ENCODE peak calls at places on chromosomes 1 and 21, in seven cellular contexts. One of them, this sample, is unnamed.

GRCh38 chr1:22888320-22889075 is 84.2 kb downstream of the LACTBL1 start:
- DNase-seq in HTR-8/SVneo: no peak
- DNase-seq in EH: peak; percentile 60
- DNase-seq in germinal center: no peak
- DNase-seq in testis: no peak
- DNase-seq in IMR-90: peak; percentile 77
- DNase-seq in NCI-H2081 treated with DMSO at 0.1 percent for 48 hours: no peak
- DNase-seq in this sample: peak; percentile 17

GRCh38 chr1:156602557-156602993 is 1.3 kb upstream of the GPATCH4 start:
- DNase-seq in HTR-8/SVneo: no peak
- DNase-seq in EH: no peak
- DNase-seq in germinal center: peak; percentile 36
- DNase-seq in testis: no peak
- DNase-seq in IMR-90: no peak
- DNase-seq in NCI-H2081 treated with DMSO at 0.1 percent for 48 hours: no peak
- DNase-seq in this sample: no peak

GRCh38 chr1:233664254-233664653 is 50.3 kb downstream of the KCNK1 start:
- DNase-seq in HTR-8/SVneo: no peak
- DNase-seq in EH: no peak
- DNase-seq in germinal center: no peak
- DNase-seq in testis: no peak
- DNase-seq in IMR-90: no peak
- DNase-seq in NCI-H2081 treated with DMSO at 0.1 percent for 48 hours: no peak
- DNase-seq in this sample: no peak

GRCh38 chr1:42003433-42003832 is 84.7 kb upstream of the HIVEP3 start:
- DNase-seq in HTR-8/SVneo: peak; percentile 5
- DNase-seq in EH: no peak
- DNase-seq in germinal center: no peak
- DNase-seq in testis: no peak
- DNase-seq in IMR-90: no peak
- DNase-seq in NCI-H2081 treated with DMSO at 0.1 percent for 48 hours: no peak
- DNase-seq in this sample: no peak

GRCh38 chr1:67383999-67384638 is 46.1 kb downstream of the SERBP1 start:
- DNase-seq in HTR-8/SVneo: no peak
- DNase-seq in EH: no peak
- DNase-seq in germinal center: no peak
- DNase-seq in testis: no peak
- DNase-seq in IMR-90: no peak
- DNase-seq in NCI-H2081 treated with DMSO at 0.1 percent for 48 hours: no peak
- DNase-seq in this sample: no peak

GRCh38 chr1:95509989-95510388 is 276.0 kb downstream of the RWDD3 start:
- DNase-seq in HTR-8/SVneo: no peak
- DNase-seq in EH: no peak
- DNase-seq in germinal center: no peak
- DNase-seq in testis: no peak
- DNase-seq in IMR-90: no peak
- DNase-seq in NCI-H2081 treated with DMSO at 0.1 percent for 48 hours: no peak
- DNase-seq in this sample: no peak

GRCh38 chr1:179807691-179808485 is 64.8 kb downstream of the FAM163A start:
- DNase-seq in HTR-8/SVneo: no peak
- DNase-seq in EH: peak; percentile 86
- DNase-seq in germinal center: no peak
- DNase-seq in testis: no peak
- DNase-seq in IMR-90: peak; percentile 96
- DNase-seq in NCI-H2081 treated with DMSO at 0.1 percent for 48 hours: no peak
- DNase-seq in this sample: no peak

GRCh38 chr1:83882906-83883305 is 116.0 kb downstream of the TTLL7 start:
- DNase-seq in HTR-8/SVneo: no peak
- DNase-seq in EH: peak; percentile 36
- DNase-seq in germinal center: no peak
- DNase-seq in testis: no peak
- DNase-seq in IMR-90: peak; percentile 58
- DNase-seq in NCI-H2081 treated with DMSO at 0.1 percent for 48 hours: peak; percentile 25
- DNase-seq in this sample: peak; percentile 48

GRCh38 chr1:244137725-244138124 is 86.6 kb downstream of the ZBTB18 start:
- DNase-seq in HTR-8/SVneo: no peak
- DNase-seq in EH: peak; percentile 16
- DNase-seq in germinal center: no peak
- DNase-seq in testis: no peak
- DNase-seq in IMR-90: peak; percentile 37
- DNase-seq in NCI-H2081 treated with DMSO at 0.1 percent for 48 hours: no peak
- DNase-seq in this sample: peak; percentile 25

GRCh38 chr1:180988221-180988826 is 34.3 kb downstream of the STX6 start:
- DNase-seq in HTR-8/SVneo: no peak
- DNase-seq in EH: no peak
- DNase-seq in germinal center: no peak
- DNase-seq in testis: no peak
- DNase-seq in IMR-90: no peak
- DNase-seq in NCI-H2081 treated with DMSO at 0.1 percent for 48 hours: peak; percentile 76
- DNase-seq in this sample: no peak

GRCh38 chr1:22528451-22528850 is 34.8 kb upstream of the EPHA8 start:
- DNase-seq in HTR-8/SVneo: no peak
- DNase-seq in EH: no peak
- DNase-seq in germinal center: no peak
- DNase-seq in testis: no peak
- DNase-seq in IMR-90: no peak
- DNase-seq in NCI-H2081 treated with DMSO at 0.1 percent for 48 hours: no peak
- DNase-seq in this sample: no peak

GRCh38 chr21:35628331-35628730 is 432.0 kb downstream of the SETD4 start:
- DNase-seq in HTR-8/SVneo: no peak
- DNase-seq in EH: peak; percentile 79
- DNase-seq in germinal center: no peak
- DNase-seq in testis: no peak
- DNase-seq in IMR-90: no peak
- DNase-seq in NCI-H2081 treated with DMSO at 0.1 percent for 48 hours: no peak
- DNase-seq in this sample: no peak

GRCh38 chr1:81799939-81800740 is 594 bp upstream of the ADGRL2 start:
- DNase-seq in HTR-8/SVneo: peak; percentile 36
- DNase-seq in EH: peak; percentile 37
- DNase-seq in germinal center: no peak
- DNase-seq in testis: peak; percentile 73
- DNase-seq in IMR-90: peak; percentile 66
- DNase-seq in NCI-H2081 treated with DMSO at 0.1 percent for 48 hours: no peak
- DNase-seq in this sample: peak; percentile 52

GRCh38 chr1:105793541-105794146 is 1262.8 kb upstream of the PRMT6 start:
- DNase-seq in HTR-8/SVneo: no peak
- DNase-seq in EH: peak; percentile 24
- DNase-seq in germinal center: peak; percentile 7
- DNase-seq in testis: peak; percentile 87
- DNase-seq in IMR-90: no peak
- DNase-seq in NCI-H2081 treated with DMSO at 0.1 percent for 48 hours: no peak
- DNase-seq in this sample: no peak

GRCh38 chr1:79568411-79568810 is 561.9 kb upstream of the ADGRL4 start:
- DNase-seq in HTR-8/SVneo: no peak
- DNase-seq in EH: peak; percentile 1
- DNase-seq in germinal center: no peak
- DNase-seq in testis: no peak
- DNase-seq in IMR-90: peak; percentile 51
- DNase-seq in NCI-H2081 treated with DMSO at 0.1 percent for 48 hours: no peak
- DNase-seq in this sample: no peak

GRCh38 chr1:152325111-152325510 is at the start of gene FLG:
- DNase-seq in HTR-8/SVneo: no peak
- DNase-seq in EH: no peak
- DNase-seq in germinal center: no peak
- DNase-seq in testis: no peak
- DNase-seq in IMR-90: no peak
- DNase-seq in NCI-H2081 treated with DMSO at 0.1 percent for 48 hours: no peak
- DNase-seq in this sample: no peak

GRCh38 chr1:54249798-54250497 is 50.0 kb downstream of the MRPL37 start:
- DNase-seq in HTR-8/SVneo: peak; percentile 60
- DNase-seq in EH: peak; percentile 78
- DNase-seq in germinal center: no peak
- DNase-seq in testis: peak; percentile 63
- DNase-seq in IMR-90: peak; percentile 54
- DNase-seq in NCI-H2081 treated with DMSO at 0.1 percent for 48 hours: no peak
- DNase-seq in this sample: peak; percentile 91

GRCh38 chr1:27940297-27940696 is 5.5 kb downstream of the SMPDL3B start:
- DNase-seq in HTR-8/SVneo: peak; percentile 40
- DNase-seq in EH: peak; percentile 50
- DNase-seq in germinal center: peak; percentile 79
- DNase-seq in testis: peak; percentile 36
- DNase-seq in IMR-90: no peak
- DNase-seq in NCI-H2081 treated with DMSO at 0.1 percent for 48 hours: no peak
- DNase-seq in this sample: peak; percentile 34

GRCh38 chr21:27079807-27080206 is 112.9 kb upstream of the ADAMTS5 start:
- DNase-seq in HTR-8/SVneo: no peak
- DNase-seq in EH: no peak
- DNase-seq in germinal center: no peak
- DNase-seq in testis: no peak
- DNase-seq in IMR-90: peak; percentile 10
- DNase-seq in NCI-H2081 treated with DMSO at 0.1 percent for 48 hours: no peak
- DNase-seq in this sample: no peak

GRCh38 chr21:44737706-44738354 is 26.5 kb upstream of the TSPEAR start:
- DNase-seq in HTR-8/SVneo: no peak
- DNase-seq in EH: no peak
- DNase-seq in germinal center: no peak
- DNase-seq in testis: no peak
- DNase-seq in IMR-90: peak; percentile 8
- DNase-seq in NCI-H2081 treated with DMSO at 0.1 percent for 48 hours: no peak
- DNase-seq in this sample: no peak

GRCh38 chr1:19792237-19793002 is 7.3 kb downstream of the TMCO4 start:
- DNase-seq in HTR-8/SVneo: no peak
- DNase-seq in EH: no peak
- DNase-seq in germinal center: no peak
- DNase-seq in testis: no peak
- DNase-seq in IMR-90: no peak
- DNase-seq in NCI-H2081 treated with DMSO at 0.1 percent for 48 hours: no peak
- DNase-seq in this sample: no peak

GRCh38 chr21:41709166-41709565 is 57.7 kb downstream of the RIPK4 start:
- DNase-seq in HTR-8/SVneo: no peak
- DNase-seq in EH: no peak
- DNase-seq in germinal center: no peak
- DNase-seq in testis: no peak
- DNase-seq in IMR-90: no peak
- DNase-seq in NCI-H2081 treated with DMSO at 0.1 percent for 48 hours: no peak
- DNase-seq in this sample: no peak

GRCh38 chr1:25066253-25066652 is 136.2 kb upstream of the RUNX3 start:
- DNase-seq in HTR-8/SVneo: no peak
- DNase-seq in EH: peak; percentile 36
- DNase-seq in germinal center: no peak
- DNase-seq in testis: no peak
- DNase-seq in IMR-90: no peak
- DNase-seq in NCI-H2081 treated with DMSO at 0.1 percent for 48 hours: no peak
- DNase-seq in this sample: peak; percentile 28

GRCh38 chr1:84297546-84298244 is 3.8 kb upstream of the SAMD13 start:
- DNase-seq in HTR-8/SVneo: no peak
- DNase-seq in EH: no peak
- DNase-seq in germinal center: no peak
- DNase-seq in testis: no peak
- DNase-seq in IMR-90: no peak
- DNase-seq in NCI-H2081 treated with DMSO at 0.1 percent for 48 hours: no peak
- DNase-seq in this sample: peak; percentile 4

GRCh38 chr1:12275370-12275769 is 45.5 kb downstream of the VPS13D start:
- DNase-seq in HTR-8/SVneo: peak; percentile 19
- DNase-seq in EH: peak; percentile 29
- DNase-seq in germinal center: peak; percentile 7
- DNase-seq in testis: peak; percentile 46
- DNase-seq in IMR-90: no peak
- DNase-seq in NCI-H2081 treated with DMSO at 0.1 percent for 48 hours: no peak
- DNase-seq in this sample: peak; percentile 54

GRCh38 chr1:224433041-224433670 is 1.4 kb downstream of the WDR26 start:
- DNase-seq in HTR-8/SVneo: peak; percentile 8
- DNase-seq in EH: no peak
- DNase-seq in germinal center: peak; percentile 9
- DNase-seq in testis: peak; percentile 45
- DNase-seq in IMR-90: no peak
- DNase-seq in NCI-H2081 treated with DMSO at 0.1 percent for 48 hours: no peak
- DNase-seq in this sample: peak; percentile 17

GRCh38 chr1:112849425-112849966 is 106.5 kb downstream of the SLC16A1 start:
- DNase-seq in HTR-8/SVneo: peak; percentile 51
- DNase-seq in EH: peak; percentile 37
- DNase-seq in germinal center: peak; percentile 8
- DNase-seq in testis: peak; percentile 47
- DNase-seq in IMR-90: peak; percentile 33
- DNase-seq in NCI-H2081 treated with DMSO at 0.1 percent for 48 hours: no peak
- DNase-seq in this sample: peak; percentile 26

GRCh38 chr1:40948741-40949528 is 30.6 kb upstream of the CTPS1 start:
- DNase-seq in HTR-8/SVneo: peak; percentile 77
- DNase-seq in EH: peak; percentile 79
- DNase-seq in germinal center: peak; percentile 32
- DNase-seq in testis: peak; percentile 80
- DNase-seq in IMR-90: peak; percentile 73
- DNase-seq in NCI-H2081 treated with DMSO at 0.1 percent for 48 hours: no peak
- DNase-seq in this sample: peak; percentile 74

GRCh38 chr1:226985839-226986463 is 45.9 kb downstream of the COQ8A start:
- DNase-seq in HTR-8/SVneo: no peak
- DNase-seq in EH: no peak
- DNase-seq in germinal center: no peak
- DNase-seq in testis: peak; percentile 13
- DNase-seq in IMR-90: no peak
- DNase-seq in NCI-H2081 treated with DMSO at 0.1 percent for 48 hours: no peak
- DNase-seq in this sample: no peak

GRCh38 chr1:30760596-30761311 is 3.2 kb upstream of the LAPTM5 start:
- DNase-seq in HTR-8/SVneo: no peak
- DNase-seq in EH: no peak
- DNase-seq in germinal center: peak; percentile 57
- DNase-seq in testis: no peak
- DNase-seq in IMR-90: no peak
- DNase-seq in NCI-H2081 treated with DMSO at 0.1 percent for 48 hours: no peak
- DNase-seq in this sample: no peak

GRCh38 chr1:116002781-116003455 is 26.6 kb downstream of the SLC22A15 start:
- DNase-seq in HTR-8/SVneo: no peak
- DNase-seq in EH: no peak
- DNase-seq in germinal center: no peak
- DNase-seq in testis: no peak
- DNase-seq in IMR-90: no peak
- DNase-seq in NCI-H2081 treated with DMSO at 0.1 percent for 48 hours: no peak
- DNase-seq in this sample: no peak

GRCh38 chr1:70038025-70038424 is 167.4 kb downstream of the LRRC40 start:
- DNase-seq in HTR-8/SVneo: peak; percentile 33
- DNase-seq in EH: peak; percentile 41
- DNase-seq in germinal center: no peak
- DNase-seq in testis: no peak
- DNase-seq in IMR-90: no peak
- DNase-seq in NCI-H2081 treated with DMSO at 0.1 percent for 48 hours: no peak
- DNase-seq in this sample: no peak

GRCh38 chr1:99004270-99005141 is at the start of gene PLPPR5:
- DNase-seq in HTR-8/SVneo: no peak
- DNase-seq in EH: peak; percentile 25
- DNase-seq in germinal center: no peak
- DNase-seq in testis: peak; percentile 33
- DNase-seq in IMR-90: peak; percentile 19
- DNase-seq in NCI-H2081 treated with DMSO at 0.1 percent for 48 hours: no peak
- DNase-seq in this sample: peak; percentile 8

GRCh38 chr1:182175340-182176068 is 114.0 kb upstream of the ZNF648 start:
- DNase-seq in HTR-8/SVneo: no peak
- DNase-seq in EH: no peak
- DNase-seq in germinal center: no peak
- DNase-seq in testis: no peak
- DNase-seq in IMR-90: no peak
- DNase-seq in NCI-H2081 treated with DMSO at 0.1 percent for 48 hours: peak; percentile 49
- DNase-seq in this sample: no peak

GRCh38 chr21:43196789-43197188 is 28.0 kb downstream of the CRYAA start:
- DNase-seq in HTR-8/SVneo: no peak
- DNase-seq in EH: no peak
- DNase-seq in germinal center: no peak
- DNase-seq in testis: peak; percentile 82
- DNase-seq in IMR-90: no peak
- DNase-seq in NCI-H2081 treated with DMSO at 0.1 percent for 48 hours: no peak
- DNase-seq in this sample: no peak

GRCh38 chr1:146012703-146013565 is 8.6 kb downstream of the HJV start:
- DNase-seq in HTR-8/SVneo: peak; percentile 65
- DNase-seq in EH: peak; percentile 89
- DNase-seq in germinal center: no peak
- DNase-seq in testis: no peak
- DNase-seq in IMR-90: peak; percentile 86
- DNase-seq in NCI-H2081 treated with DMSO at 0.1 percent for 48 hours: peak; percentile 79
- DNase-seq in this sample: peak; percentile 79

GRCh38 chr1:92709738-92710137 is 75.2 kb downstream of the EVI5 start:
- DNase-seq in HTR-8/SVneo: peak; percentile 18
- DNase-seq in EH: peak; percentile 68
- DNase-seq in germinal center: no peak
- DNase-seq in testis: no peak
- DNase-seq in IMR-90: peak; percentile 91
- DNase-seq in NCI-H2081 treated with DMSO at 0.1 percent for 48 hours: no peak
- DNase-seq in this sample: peak; percentile 28